ENCODE peak calls at places on chromosomes 7 and 10, in six cellular contexts. One of them, this sample, is unnamed.

GRCh38 chr7:114409750-114410149 is 4.9 kb upstream of the FOXP2 start:
- DNase-seq in GM20000: no peak
- DNase-seq in right cardiac atrium: no peak
- DNase-seq in Calu3: no peak
- DNase-seq in endothelial cell: no peak
- DNase-seq in ecto neural progenitor cell: no peak
- DNase-seq in this sample: no peak

GRCh38 chr7:138935438-138936079 is 45.6 kb downstream of the KIAA1549 start:
- DNase-seq in GM20000: no peak
- DNase-seq in endothelial cell: no peak
- DNase-seq in Calu3: peak
- DNase-seq in right cardiac atrium: no peak
- DNase-seq in ecto neural progenitor cell: no peak
- DNase-seq in this sample: peak

GRCh38 chr7:148334959-148335577 is 255.5 kb upstream of the C7orf33 start:
- DNase-seq in right cardiac atrium: no peak
- DNase-seq in endothelial cell: no peak
- DNase-seq in Calu3: peak
- DNase-seq in GM20000: no peak
- DNase-seq in ecto neural progenitor cell: peak
- DNase-seq in this sample: no peak

GRCh38 chr7:80997841-80998240 is 79.0 kb upstream of the SEMA3C start:
- DNase-seq in Calu3: no peak
- DNase-seq in right cardiac atrium: no peak
- DNase-seq in endothelial cell: no peak
- DNase-seq in GM20000: no peak
- DNase-seq in ecto neural progenitor cell: no peak
- DNase-seq in this sample: no peak

GRCh38 chr7:117032810-117033209 is 79.5 kb downstream of the ST7 start:
- DNase-seq in Calu3: no peak
- DNase-seq in ecto neural progenitor cell: no peak
- DNase-seq in GM20000: no peak
- DNase-seq in endothelial cell: no peak
- DNase-seq in right cardiac atrium: no peak
- DNase-seq in this sample: no peak

GRCh38 chr7:95334434-95334833 is 10.1 kb upstream of the PON1 start:
- DNase-seq in Calu3: no peak
- DNase-seq in right cardiac atrium: no peak
- DNase-seq in GM20000: no peak
- DNase-seq in endothelial cell: no peak
- DNase-seq in ecto neural progenitor cell: no peak
- DNase-seq in this sample: no peak

GRCh38 chr10:67788028-67788886 is 49.7 kb downstream of the DNAJC12 start:
- DNase-seq in endothelial cell: peak
- DNase-seq in Calu3: peak
- DNase-seq in right cardiac atrium: peak
- DNase-seq in GM20000: peak
- DNase-seq in ecto neural progenitor cell: peak
- DNase-seq in this sample: peak

GRCh38 chr7:23334482-23335056 is 35.4 kb downstream of the MALSU1 start:
- DNase-seq in GM20000: no peak
- DNase-seq in ecto neural progenitor cell: no peak
- DNase-seq in Calu3: peak
- DNase-seq in right cardiac atrium: no peak
- DNase-seq in endothelial cell: no peak
- DNase-seq in this sample: peak

GRCh38 chr10:86630079-86630478 is 24.3 kb upstream of the OPN4 start:
- DNase-seq in ecto neural progenitor cell: no peak
- DNase-seq in Calu3: no peak
- DNase-seq in endothelial cell: no peak
- DNase-seq in GM20000: no peak
- DNase-seq in right cardiac atrium: no peak
- DNase-seq in this sample: no peak

GRCh38 chr7:5695037-5695708 is 86.3 kb downstream of the RNF216 start:
- DNase-seq in ecto neural progenitor cell: no peak
- DNase-seq in GM20000: peak
- DNase-seq in right cardiac atrium: peak
- DNase-seq in Calu3: no peak
- DNase-seq in endothelial cell: no peak
- DNase-seq in this sample: no peak

GRCh38 chr7:18444856-18445255 is 50.7 kb upstream of the HDAC9 start:
- DNase-seq in right cardiac atrium: no peak
- DNase-seq in endothelial cell: no peak
- DNase-seq in Calu3: no peak
- DNase-seq in ecto neural progenitor cell: no peak
- DNase-seq in GM20000: no peak
- DNase-seq in this sample: no peak

GRCh38 chr7:1296727-1297475 is 64.2 kb downstream of the UNCX start:
- DNase-seq in right cardiac atrium: no peak
- DNase-seq in Calu3: no peak
- DNase-seq in endothelial cell: no peak
- DNase-seq in GM20000: no peak
- DNase-seq in ecto neural progenitor cell: no peak
- DNase-seq in this sample: no peak

GRCh38 chr7:73972614-73973013 is 55.4 kb upstream of the ELN start:
- DNase-seq in right cardiac atrium: no peak
- DNase-seq in Calu3: no peak
- DNase-seq in GM20000: no peak
- DNase-seq in endothelial cell: no peak
- DNase-seq in ecto neural progenitor cell: no peak
- DNase-seq in this sample: no peak

GRCh38 chr10:84267503-84268126 is 22.8 kb downstream of the RGR start:
- DNase-seq in right cardiac atrium: peak
- DNase-seq in GM20000: peak
- DNase-seq in ecto neural progenitor cell: peak
- DNase-seq in endothelial cell: peak
- DNase-seq in Calu3: peak
- DNase-seq in this sample: peak

GRCh38 chr7:34091330-34091917 is 186.1 kb downstream of the BMPER start:
- DNase-seq in endothelial cell: peak
- DNase-seq in ecto neural progenitor cell: no peak
- DNase-seq in Calu3: peak
- DNase-seq in right cardiac atrium: no peak
- DNase-seq in GM20000: no peak
- DNase-seq in this sample: peak

GRCh38 chr7:41628926-41629325 is 74.0 kb downstream of the INHBA start:
- DNase-seq in GM20000: no peak
- DNase-seq in endothelial cell: no peak
- DNase-seq in right cardiac atrium: no peak
- DNase-seq in ecto neural progenitor cell: no peak
- DNase-seq in Calu3: no peak
- DNase-seq in this sample: no peak

GRCh38 chr7:92631067-92631829 is 41.1 kb upstream of the FAM133B start:
- DNase-seq in Calu3: no peak
- DNase-seq in endothelial cell: no peak
- DNase-seq in GM20000: peak
- DNase-seq in right cardiac atrium: no peak
- DNase-seq in ecto neural progenitor cell: no peak
- DNase-seq in this sample: no peak

GRCh38 chr7:131027287-131027773 is 293.3 kb upstream of the KLF14 start:
- DNase-seq in ecto neural progenitor cell: no peak
- DNase-seq in endothelial cell: no peak
- DNase-seq in Calu3: no peak
- DNase-seq in GM20000: no peak
- DNase-seq in right cardiac atrium: peak
- DNase-seq in this sample: no peak

GRCh38 chr7:91351374-91351773 is 87.1 kb downstream of the FZD1 start:
- DNase-seq in ecto neural progenitor cell: no peak
- DNase-seq in endothelial cell: no peak
- DNase-seq in Calu3: no peak
- DNase-seq in right cardiac atrium: no peak
- DNase-seq in GM20000: no peak
- DNase-seq in this sample: no peak

GRCh38 chr7:3196629-3197028 is 104.4 kb upstream of the SDK1 start:
- DNase-seq in right cardiac atrium: no peak
- DNase-seq in GM20000: no peak
- DNase-seq in Calu3: no peak
- DNase-seq in ecto neural progenitor cell: no peak
- DNase-seq in endothelial cell: no peak
- DNase-seq in this sample: no peak

GRCh38 chr10:123562387-123562786 is 103.8 kb upstream of the GPR26 start:
- DNase-seq in ecto neural progenitor cell: peak
- DNase-seq in endothelial cell: no peak
- DNase-seq in Calu3: no peak
- DNase-seq in right cardiac atrium: no peak
- DNase-seq in GM20000: no peak
- DNase-seq in this sample: no peak

GRCh38 chr10:10977978-10978377 is 39.7 kb upstream of the CELF2 start:
- DNase-seq in GM20000: no peak
- DNase-seq in Calu3: no peak
- DNase-seq in endothelial cell: no peak
- DNase-seq in right cardiac atrium: no peak
- DNase-seq in ecto neural progenitor cell: no peak
- DNase-seq in this sample: no peak

GRCh38 chr7:179948-180694 is 12.2 kb upstream of the FAM20C start:
- DNase-seq in right cardiac atrium: no peak
- DNase-seq in ecto neural progenitor cell: no peak
- DNase-seq in Calu3: no peak
- DNase-seq in GM20000: no peak
- DNase-seq in endothelial cell: no peak
- DNase-seq in this sample: no peak

GRCh38 chr7:43204081-43204480 is 91.6 kb downstream of the HECW1 start:
- DNase-seq in ecto neural progenitor cell: no peak
- DNase-seq in Calu3: no peak
- DNase-seq in right cardiac atrium: no peak
- DNase-seq in GM20000: no peak
- DNase-seq in endothelial cell: no peak
- DNase-seq in this sample: no peak

GRCh38 chr10:5666324-5667220 is at the start of gene ASB13:
- DNase-seq in Calu3: peak
- DNase-seq in ecto neural progenitor cell: peak
- DNase-seq in right cardiac atrium: peak
- DNase-seq in endothelial cell: peak
- DNase-seq in GM20000: peak
- DNase-seq in this sample: peak

GRCh38 chr10:29428486-29428885 is 139.6 kb downstream of the LYZL1 start:
- DNase-seq in endothelial cell: no peak
- DNase-seq in Calu3: no peak
- DNase-seq in GM20000: no peak
- DNase-seq in ecto neural progenitor cell: no peak
- DNase-seq in right cardiac atrium: no peak
- DNase-seq in this sample: no peak

GRCh38 chr7:90594791-90595317 is 1.3 kb upstream of the CDK14 start:
- DNase-seq in endothelial cell: peak
- DNase-seq in Calu3: peak
- DNase-seq in GM20000: no peak
- DNase-seq in right cardiac atrium: peak
- DNase-seq in ecto neural progenitor cell: no peak
- DNase-seq in this sample: no peak

GRCh38 chr10:71243756-71244637 is 31.6 kb downstream of the UNC5B start:
- DNase-seq in endothelial cell: no peak
- DNase-seq in GM20000: no peak
- DNase-seq in Calu3: no peak
- DNase-seq in right cardiac atrium: peak
- DNase-seq in ecto neural progenitor cell: no peak
- DNase-seq in this sample: no peak

GRCh38 chr10:77989081-77989724 is 40.1 kb downstream of the POLR3A start:
- DNase-seq in right cardiac atrium: peak
- DNase-seq in ecto neural progenitor cell: no peak
- DNase-seq in GM20000: no peak
- DNase-seq in endothelial cell: no peak
- DNase-seq in Calu3: no peak
- DNase-seq in this sample: no peak

This sample was measured in HCT116.